ENCODE peak calls at places on chromosomes 5 and 9, in nine cellular contexts. U is Peyer's patch; D is AG10803; L is cardiac muscle cell; B is fibroblast of lung; I is hepatocyte; J is Caco-2; S is fibroblast of villous mesenchyme; W is CD8-positive, alpha-beta T cell. F is an unnamed sample.

GRCh38 chr5:42798284-42799240 is 13.1 kb downstream of the SELENOP start:
- DNase-seq in L (no peak), W (no peak), I (peak; percentile 18), J (no peak), S (no peak), U (no peak), D (no peak), B (no peak), F (no peak)

GRCh38 chr9:104851521-104851920 is 76.4 kb downstream of the ABCA1 start:
- DNase-seq in U (no peak), L (no peak), D (no peak), I (no peak), J (no peak), S (no peak), B (no peak), W (no peak), F (no peak)

GRCh38 chr5:177124486-177124991 is 9.0 kb upstream of the NSD1 start:
- DNase-seq in I (no peak), U (no peak), S (no peak), D (no peak), L (no peak), W (no peak), J (peak; percentile 47), B (no peak), F (no peak)

GRCh38 chr9:89134709-89135108 is 43.9 kb downstream of the SHC3 start:
- DNase-seq in J (no peak), U (no peak), S (no peak), I (no peak), W (no peak), L (no peak), D (no peak), B (no peak), F (no peak)

GRCh38 chr5:157473383-157474370 is 13.7 kb downstream of the NIPAL4 start:
- DNase-seq in B (no peak), U (no peak), I (no peak), D (peak; percentile 60), L (no peak), S (peak; percentile 22), J (no peak), W (no peak), F (no peak)

GRCh38 chr5:163565931-163566608 is 60.7 kb downstream of the MAT2B start:
- DNase-seq in B (peak; percentile 43), J (peak; percentile 41), L (peak; percentile 35), I (peak; percentile 40), W (peak; percentile 10), D (peak; percentile 28), U (peak; percentile 48), S (no peak), F (no peak)

GRCh38 chr5:179974946-179975712 is 67.4 kb upstream of the TBC1D9B start:
- DNase-seq in L (peak; percentile 41), S (peak; percentile 25), D (peak; percentile 6), J (peak; percentile 71), U (peak; percentile 82), I (peak; percentile 39), W (no peak), B (peak; percentile 14), F (peak; percentile 11)

GRCh38 chr5:60972225-60972624 is 27.2 kb downstream of the NDUFAF2 start:
- DNase-seq in D (no peak), U (no peak), L (no peak), B (no peak), S (no peak), J (no peak), W (no peak), I (no peak), F (no peak)

GRCh38 chr5:141359790-141360426 is at the start of gene PCDHGB2:
- DNase-seq in S (peak; percentile 51), L (peak; percentile 40), J (peak; percentile 15), B (peak; percentile 65), W (no peak), D (peak; percentile 55), I (no peak), U (no peak), F (peak; percentile 67)

GRCh38 chr9:105737205-105737604 is 42.9 kb downstream of the TMEM38B start:
- DNase-seq in B (no peak), J (no peak), U (no peak), D (no peak), L (no peak), W (no peak), S (no peak), I (no peak), F (no peak)

GRCh38 chr9:124339603-124340146 is 75.6 kb downstream of the PSMB7 start:
- DNase-seq in J (no peak), D (no peak), L (no peak), B (no peak), I (no peak), W (no peak), U (no peak), S (no peak), F (no peak)

GRCh38 chr9:87592554-87593394 is 95.1 kb downstream of the DAPK1 start:
- DNase-seq in J (no peak), U (peak; percentile 57), B (peak; percentile 69), S (peak; percentile 75), D (peak; percentile 63), L (peak; percentile 85), I (peak; percentile 52), W (no peak), F (no peak)
- H3K4me3 ChIP-seq in J (no peak overlapping the region), U (no peak overlapping the region), B (no peak overlapping the region), S (no peak overlapping the region), D (peak overlapping the region; percentile 24), L (no peak overlapping the region), I (no peak overlapping the region), W (no peak overlapping the region), F (no peak overlapping the region)

DNA sequence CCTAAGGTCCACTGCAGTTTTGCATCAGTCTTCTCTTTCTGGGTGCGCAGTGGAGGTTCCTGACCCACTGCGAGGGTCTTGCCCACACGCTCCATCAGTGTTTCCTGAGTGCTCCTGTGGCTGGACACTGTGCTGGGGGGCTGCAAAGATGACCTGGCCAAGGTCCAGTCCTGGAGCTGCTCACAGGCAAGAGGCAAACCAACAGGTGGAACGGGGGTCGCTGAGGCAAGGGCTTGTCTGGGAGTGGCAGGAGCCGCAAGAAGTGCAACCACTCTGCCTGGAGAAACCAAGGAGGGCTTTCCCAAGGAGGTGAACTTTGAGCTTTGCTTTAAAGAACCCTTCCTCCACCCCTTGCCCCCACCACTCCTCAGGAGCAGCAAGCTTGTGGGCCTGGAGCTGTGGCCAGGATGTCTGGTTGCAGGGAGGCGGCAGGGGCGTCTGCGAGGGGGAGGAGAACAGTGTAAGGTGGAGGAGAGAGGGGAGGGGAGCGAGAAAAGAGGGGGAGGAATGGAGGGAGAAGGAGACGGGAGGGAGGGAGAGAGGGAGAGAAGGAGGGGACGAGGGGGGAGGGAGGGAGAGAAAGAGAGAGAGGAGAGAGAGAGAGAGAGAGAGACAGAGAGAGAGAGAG is 444 bp upstream of the CPLX2 start:
- DNase-seq in B (no peak), J (no peak), W (no peak), D (no peak), I (no peak), U (no peak), S (no peak), L (no peak), F (no peak)
- H3K4me3 ChIP-seq in B (no peak overlapping the region), J (no peak overlapping the region), W (no peak overlapping the region), D (no peak overlapping the region), I (no peak overlapping the region), U (no peak overlapping the region), S (no peak overlapping the region), L (no peak overlapping the region), F (no peak overlapping the region)

GRCh38 chr9:114372971-114373591 is 14.7 kb downstream of the AKNA start:
- DNase-seq in B (no peak), U (peak; percentile 97), I (no peak), D (no peak), J (no peak), S (no peak), W (peak; percentile 86), L (peak; percentile 23), F (no peak)

GRCh38 chr9:114370251-114370984 is 17.4 kb downstream of the AKNA start:
- DNase-seq in U (no peak), W (no peak), B (no peak), J (no peak), S (no peak), L (no peak), I (no peak), D (no peak), F (no peak)

GRCh38 chr9:114370985-114371335 is 16.8 kb downstream of the AKNA start:
- DNase-seq in W (no peak), U (no peak), D (no peak), L (no peak), I (no peak), S (no peak), J (no peak), B (no peak), F (no peak)

GRCh38 chr9:114371343-114371985 is 16.3 kb downstream of the AKNA start:
- DNase-seq in W (no peak), D (no peak), J (no peak), U (no peak), S (no peak), L (no peak), B (no peak), I (no peak), F (no peak)

GRCh38 chr9:114371986-114372917 is 15.5 kb downstream of the AKNA start:
- DNase-seq in L (peak; percentile 72), B (no peak), U (peak; percentile 86), S (no peak), D (no peak), W (peak; percentile 62), J (no peak), I (no peak), F (no peak)
- H3K4me3 ChIP-seq in L (no peak overlapping the region), B (no peak overlapping the region), U (no peak overlapping the region), S (no peak overlapping the region), D (no peak overlapping the region), W (peak overlapping the region; percentile 36), J (no peak overlapping the region), I (no peak overlapping the region), F (no peak overlapping the region)

GRCh38 chr5:45750574-45750973 is 54.4 kb upstream of the HCN1 start:
- DNase-seq in S (no peak), L (no peak), D (no peak), B (no peak), U (no peak), I (no peak), W (no peak), J (no peak), F (no peak)
- H3K4me3 ChIP-seq in S (no peak overlapping the region), L (no peak overlapping the region), D (no peak overlapping the region), B (no peak overlapping the region), U (no peak overlapping the region), I (no peak overlapping the region), W (no peak overlapping the region), J (no peak overlapping the region), F (no peak overlapping the region)

GRCh38 chr5:73826761-73827450 is 200.9 kb downstream of the ARHGEF28 start:
- DNase-seq in D (peak; percentile 80), S (peak; percentile 83), U (no peak), I (peak; percentile 15), J (no peak), L (peak; percentile 42), W (no peak), B (peak; percentile 57), F (no peak)
- H3K4me3 ChIP-seq in D (no peak overlapping the region), S (no peak overlapping the region), U (no peak overlapping the region), I (no peak overlapping the region), J (no peak overlapping the region), L (no peak overlapping the region), W (no peak overlapping the region), B (no peak overlapping the region), F (no peak overlapping the region)

F was measured in A673.